ENCODE peak calls at places on chromosomes 16 and 17, in four cellular contexts. I is ascending aorta, O is AG04450, B is ovary. E is an unnamed sample.

GRCh38 chr17:73503560-73503959 is 140.7 kb downstream of the SDK2 start:
- DNase-seq in O (no peak), I (no peak), B (no peak), E (no peak)

GRCh38 chr16:89970011-89970410 is 21.5 kb downstream of the DEF8 start:
- DNase-seq in I (no peak), O (no peak), B (no peak), E (no peak)

GRCh38 chr17:4827399-4827798 is 5.7 kb upstream of the MINK1 start:
- DNase-seq in I (no peak), O (no peak), B (no peak), E (no peak)

GRCh38 chr17:412211-413015 is 59.8 kb upstream of the RPH3AL start:
- DNase-seq in B (peak; percentile 58), I (no peak), O (peak; percentile 46), E (peak; percentile 61)

GRCh38 chr16:50183316-50183715 is 30.2 kb downstream of the TENT4B start:
- DNase-seq in I (no peak), O (no peak), B (no peak), E (no peak)

GRCh38 chr16:70749006-70749678 is 51.8 kb downstream of the VAC14 start:
- DNase-seq in I (no peak), B (no peak), O (no peak), E (peak; percentile 80)

GRCh38 chr16:84928679-84929420 is 82.5 kb downstream of the ZDHHC7 start:
- DNase-seq in I (peak; percentile 48), O (no peak), B (peak; percentile 78), E (peak; percentile 75)

GRCh38 chr16:29192329-29193247 is 207.7 kb downstream of the LAT start:
- DNase-seq in B (peak; percentile 47), O (no peak), I (no peak), E (no peak)

DNA sequence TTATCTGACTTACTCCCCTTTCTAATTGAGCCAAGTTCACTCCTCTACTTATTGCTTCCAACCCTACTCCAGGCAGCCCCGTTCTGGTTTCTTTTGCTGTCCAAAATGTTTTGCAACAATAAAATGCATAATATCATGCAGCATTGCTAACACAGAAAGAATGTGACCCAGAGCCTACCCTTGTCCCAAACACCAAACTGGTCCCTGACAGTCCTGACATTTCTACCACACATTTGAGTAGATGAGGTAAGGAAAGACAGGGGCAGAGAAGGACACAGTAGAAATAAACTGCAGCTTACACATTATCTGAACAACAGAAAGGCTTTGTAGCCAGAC is 31.5 kb downstream of the SOX9 start:
- DNase-seq in I (no peak), B (no peak), O (no peak), E (no peak)
- H3K27ac ChIP-seq in I (no peak overlapping the region), B (no peak overlapping the region), O (no peak overlapping the region), E (no peak overlapping the region)

GRCh38 chr16:67547423-67548264 is 14.7 kb upstream of the CTCF start:
- DNase-seq in B (peak; percentile 26), O (no peak), I (no peak), E (peak; percentile 48)
- H3K27ac ChIP-seq in B (no peak overlapping the region), O (peak overlapping the region; percentile 21), I (no peak overlapping the region), E (peak overlapping the region; percentile 14)

GRCh38 chr16:86708431-86708830 is 130.1 kb downstream of the FOXL1 start:
- DNase-seq in O (no peak), B (no peak), I (no peak), E (no peak)

GRCh38 chr16:86709103-86709502 is 130.8 kb downstream of the FOXL1 start:
- DNase-seq in B (no peak), O (no peak), I (no peak), E (no peak)

GRCh38 chr16:86706726-86707125 is 128.4 kb downstream of the FOXL1 start:
- DNase-seq in I (no peak), O (no peak), B (no peak), E (no peak)

GRCh38 chr16:86707171-86707570 is 128.8 kb downstream of the FOXL1 start:
- DNase-seq in I (no peak), O (no peak), B (no peak), E (no peak)

GRCh38 chr16:86707581-86707980 is 129.2 kb downstream of the FOXL1 start:
- DNase-seq in O (no peak), I (no peak), B (no peak), E (no peak)
- H3K27ac ChIP-seq in O (no peak overlapping the region), I (no peak overlapping the region), B (no peak overlapping the region), E (no peak overlapping the region)

GRCh38 chr17:17849863-17850373 is 13.1 kb upstream of the SREBF1 start:
- DNase-seq in B (peak; percentile 69), O (no peak), I (no peak), E (no peak)
- H3K27ac ChIP-seq in B (peak overlapping the region; percentile 90), O (peak overlapping the region; percentile 21), I (peak overlapping the region; percentile 53), E (peak overlapping the region; percentile 71)

DNA sequence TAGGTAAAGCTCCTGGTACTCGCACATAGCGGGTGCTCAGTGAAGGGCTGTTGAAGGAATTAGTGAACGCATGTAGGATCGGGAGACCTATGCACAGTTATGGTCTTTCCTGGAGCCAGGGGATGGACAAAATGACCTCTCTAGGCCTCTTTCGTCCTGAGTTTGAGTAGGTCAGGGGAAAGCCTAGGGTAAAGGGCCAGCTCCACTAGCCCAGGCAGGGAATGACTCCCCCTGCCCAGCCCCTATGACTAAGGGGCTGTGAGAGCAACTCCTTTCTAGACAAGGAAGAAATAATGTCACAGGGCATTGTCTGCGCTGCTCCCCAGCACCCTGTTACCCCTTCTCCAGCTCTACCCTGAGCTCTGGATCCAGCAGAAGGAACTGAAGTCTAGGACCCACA is 24.6 kb upstream of the FMNL1 start:
- DNase-seq in B (no peak), I (no peak), O (no peak), E (no peak)
- H3K27ac ChIP-seq in B (no peak overlapping the region), I (no peak overlapping the region), O (no peak overlapping the region), E (no peak overlapping the region)

DNA sequence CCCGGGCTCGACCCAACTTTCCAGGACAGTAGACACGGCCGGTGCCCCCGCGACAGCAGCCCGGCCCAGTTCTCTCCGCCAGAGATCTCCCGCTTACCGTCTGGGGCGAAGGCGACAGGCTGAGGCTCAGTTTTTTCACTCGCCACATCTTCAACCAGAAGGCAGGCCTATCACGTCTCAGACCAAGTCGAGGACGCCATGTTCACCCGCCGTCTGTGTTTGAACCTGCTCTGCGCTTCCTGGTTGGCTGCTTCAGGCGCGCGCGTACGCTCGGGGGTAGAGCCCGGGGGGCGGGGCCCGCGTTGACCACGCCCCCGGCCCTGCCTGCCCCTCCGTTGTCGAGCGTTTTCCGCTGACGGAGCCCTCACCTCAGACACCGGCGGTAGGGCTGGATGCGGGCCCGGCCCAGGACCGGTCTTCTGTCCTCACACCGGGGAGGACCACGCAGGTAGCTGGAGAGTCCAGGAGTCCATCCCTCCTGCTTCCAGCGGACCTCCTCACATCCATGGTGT is at the start of gene SPAG5:
- DNase-seq in O (peak; percentile 60), I (peak; percentile 81), B (peak; percentile 92), E (peak; percentile 95)
- H3K27ac ChIP-seq in O (peak within 1 kb of the TSS; percentile 97), I (peak within 1 kb of the TSS; percentile 100), B (peak within 1 kb of the TSS; percentile 92), E (peak within 1 kb of the TSS; percentile 95)

DNA sequence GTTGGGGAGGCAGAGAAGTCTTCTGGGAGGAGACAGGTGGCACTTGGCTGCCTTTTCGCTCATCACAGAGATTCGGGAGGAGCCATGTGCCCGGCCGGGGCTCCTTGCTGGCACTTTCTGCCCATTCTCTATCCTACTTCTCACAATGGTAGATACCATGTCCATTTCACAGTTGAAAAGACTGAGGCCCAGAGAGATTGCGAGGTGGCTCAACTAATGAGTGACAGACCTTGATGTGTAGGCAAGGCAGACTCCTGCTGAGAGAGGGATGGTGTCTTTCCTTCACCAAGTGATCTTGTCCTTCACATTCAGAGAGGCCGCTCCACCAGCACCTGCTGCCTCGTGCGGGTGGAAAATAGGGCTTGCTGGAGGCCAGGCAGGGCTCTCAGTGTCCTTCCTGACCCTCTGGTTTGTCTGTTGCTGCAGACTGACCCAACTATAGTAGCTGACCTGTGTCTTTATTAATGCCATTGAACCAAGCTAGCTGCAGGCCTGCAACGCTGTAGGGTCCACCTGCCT is 42.1 kb downstream of the MPRIP start:
- DNase-seq in B (peak; percentile 11), O (no peak), I (no peak), E (no peak)
- H3K27ac ChIP-seq in B (no peak overlapping the region), O (no peak overlapping the region), I (no peak overlapping the region), E (no peak overlapping the region)

GRCh38 chr17:56786989-56787482 is 46.7 kb downstream of the C17orf67 start:
- DNase-seq in I (no peak), B (no peak), O (peak; percentile 91), E (no peak)
- H3K27ac ChIP-seq in I (no peak overlapping the region), B (no peak overlapping the region), O (peak overlapping the region; percentile 79), E (no peak overlapping the region)